ENCODE peak calls at places on chromosomes 3 and 15, in seven cellular contexts. L, Z, K, Y, W, C and G are unnamed samples.

GRCh38 chr15:99442268-99442897 is 123.4 kb upstream of the MEF2A start:
- DNase-seq in W (peak; percentile 54), C (peak; percentile 93), Z (peak; percentile 80), L (no peak), K (no peak), Y (no peak), G (no peak)

GRCh38 chr3:106208979-106209378 is 340.2 kb upstream of the CBLB start:
- DNase-seq in Z (no peak), Y (peak; percentile 52), C (no peak), L (no peak), K (no peak), W (no peak), G (no peak)

GRCh38 chr3:187276397-187277128 is 15.0 kb downstream of the MASP1 start:
- DNase-seq in Y (no peak), Z (no peak), C (no peak), W (no peak), K (no peak), L (no peak), G (no peak)

GRCh38 chr3:158775801-158776399 is 26.0 kb upstream of the MFSD1 start:
- DNase-seq in L (no peak), W (no peak), Y (no peak), Z (no peak), C (peak; percentile 55), K (no peak), G (no peak)

GRCh38 chr15:96285715-96286367 is 44.7 kb upstream of the NR2F2 start:
- DNase-seq in W (no peak), K (no peak), Y (no peak), C (no peak), L (no peak), Z (no peak), G (peak; percentile 19)

GRCh38 chr3:45140392-45140791 is 5.8 kb downstream of the CDCP1 start:
- DNase-seq in L (no peak), Z (no peak), Y (peak; percentile 78), K (no peak), C (no peak), W (no peak), G (no peak)

GRCh38 chr3:150428562-150428961 is 20.5 kb downstream of the TSC22D2 start:
- DNase-seq in C (no peak), K (no peak), Z (no peak), W (no peak), L (no peak), Y (no peak), G (no peak)

GRCh38 chr3:141465221-141465620 is 21.6 kb upstream of the RASA2 start:
- DNase-seq in Z (no peak), C (no peak), L (no peak), W (no peak), Y (peak; percentile 24), K (no peak), G (no peak)

GRCh38 chr3:104596551-104596950 is 770.2 kb upstream of the ALCAM start:
- DNase-seq in C (peak; percentile 12), W (no peak), Y (peak; percentile 68), K (no peak), L (peak; percentile 65), Z (peak; percentile 18), G (peak; percentile 16)

GRCh38 chr3:64221564-64222257 is 3.6 kb downstream of the PRICKLE2 start:
- DNase-seq in Y (no peak), Z (no peak), K (no peak), C (no peak), L (no peak), W (no peak), G (no peak)

GRCh38 chr3:66629431-66630368 is 128.9 kb upstream of the LRIG1 start:
- DNase-seq in C (no peak), W (no peak), K (no peak), L (no peak), Z (no peak), Y (no peak), G (no peak)

GRCh38 chr3:172260381-172260780 is 187.9 kb downstream of the GHSR start:
- DNase-seq in K (no peak), L (no peak), W (no peak), C (no peak), Y (no peak), Z (peak; percentile 87), G (no peak)

GRCh38 chr3:94972066-94972465 is 909.2 kb downstream of the NSUN3 start:
- DNase-seq in C (no peak), W (no peak), L (no peak), Z (no peak), K (no peak), Y (no peak), G (no peak)

GRCh38 chr3:73623996-73624362 is 762 bp downstream of the PDZRN3 start:
- DNase-seq in C (no peak), Z (no peak), W (peak; percentile 54), Y (no peak), K (no peak), L (peak; percentile 70), G (peak; percentile 82)

GRCh38 chr3:160697628-160698382 is 20.8 kb downstream of the ARL14 start:
- DNase-seq in W (no peak), K (no peak), Z (peak; percentile 77), C (no peak), L (no peak), Y (no peak), G (no peak)

GRCh38 chr15:47398115-47398514 is 319.2 kb upstream of the SEMA6D start:
- DNase-seq in Z (no peak), K (no peak), L (no peak), W (no peak), Y (no peak), C (no peak), G (no peak)

GRCh38 chr3:149673393-149673792 is 15.6 kb upstream of the WWTR1 start:
- DNase-seq in Z (no peak), L (no peak), C (no peak), W (no peak), Y (no peak), K (no peak), G (no peak)

GRCh38 chr15:51497806-51498205 is 124.8 kb downstream of the DMXL2 start:
- DNase-seq in Y (no peak), K (no peak), L (no peak), W (no peak), C (no peak), Z (no peak), G (no peak)

GRCh38 chr3:110311526-110311925 is 760.1 kb upstream of the NECTIN3 start:
- DNase-seq in C (no peak), L (no peak), Z (no peak), Y (no peak), K (no peak), W (no peak), G (no peak)

GRCh38 chr15:37907136-37907535 is 27.3 kb upstream of the TMCO5A start:
- DNase-seq in W (no peak), K (no peak), L (no peak), C (peak; percentile 14), Y (peak; percentile 3), Z (no peak), G (no peak)

GRCh38 chr15:90718232-90718631 is 1.1 kb downstream of the BLM start:
- DNase-seq in Y (peak; percentile 24), L (no peak), W (no peak), Z (no peak), C (no peak), K (no peak), G (no peak)

GRCh38 chr3:41169038-41169437 is 30.3 kb upstream of the CTNNB1 start:
- DNase-seq in L (no peak), Y (no peak), Z (no peak), W (no peak), C (no peak), K (no peak), G (no peak)